ENCODE peak calls at places on chromosomes 16 and 17, in six cellular contexts. X, G, Q, T, B and P are unnamed samples.

GRCh38 chr17:58786586-58787295 is 31.1 kb downstream of the PPM1E start:
- DNase-seq in X (peak), G (no peak), Q (peak), T (no peak), B (no peak), P (no peak)

GRCh38 chr16:85491798-85492616 is 121.1 kb upstream of the GSE1 start:
- DNase-seq in X (peak), G (no peak), Q (no peak), T (no peak), B (peak), P (no peak)

GRCh38 chr16:81237282-81237681 is 1.2 kb upstream of the BCO1 start:
- DNase-seq in X (no peak), G (no peak), Q (no peak), T (peak), B (peak), P (no peak)

GRCh38 chr16:73189132-73189531 is 141.2 kb upstream of the ZFHX3 start:
- DNase-seq in X (no peak), G (no peak), Q (no peak), T (no peak), B (no peak), P (no peak)

GRCh38 chr17:66689192-66689591 is 145.7 kb upstream of the CACNG5 start:
- DNase-seq in X (no peak), G (no peak), Q (no peak), T (no peak), B (no peak), P (no peak)

GRCh38 chr16:81424761-81425160 is 19.8 kb upstream of the CMIP start:
- DNase-seq in X (no peak), G (no peak), Q (peak), T (no peak), B (no peak), P (peak)

GRCh38 chr17:4004517-4005295 is 40.5 kb upstream of the ATP2A3 start:
- DNase-seq in X (no peak), G (peak), Q (peak), T (no peak), B (no peak), P (peak)

GRCh38 chr17:62852195-62852594 is 44.1 kb upstream of the MARCHF10 start:
- DNase-seq in X (no peak), G (no peak), Q (no peak), T (no peak), B (no peak), P (no peak)

GRCh38 chr16:3971261-3971660 is 90.7 kb upstream of the CREBBP start:
- DNase-seq in X (peak), G (no peak), Q (peak), T (no peak), B (no peak), P (no peak)

GRCh38 chr17:51857052-51857593 is 301.4 kb downstream of the CA10 start:
- DNase-seq in X (no peak), G (no peak), Q (no peak), T (peak), B (no peak), P (no peak)

GRCh38 chr17:9115446-9116265 is 94.3 kb downstream of the NTN1 start:
- DNase-seq in X (peak), G (peak), Q (peak), T (no peak), B (no peak), P (no peak)